ENCODE peak calls at places on chromosomes 16 and 17, in eight cellular contexts. B, L, I, V, T, O, G and H are unnamed samples.

GRCh38 chr17:55264273-55264639 is 504 bp upstream of the HLF start:
- DNase-seq in B (peak), L (no peak), I (no peak), V (no peak), T (no peak), O (no peak), G (no peak), H (no peak)

GRCh38 chr17:7930841-7931631 is 710 bp downstream of the TRAPPC1 start:
- DNase-seq in B (peak), L (no peak), I (no peak), V (no peak), T (no peak), O (no peak), G (no peak), H (no peak)

GRCh38 chr16:81276323-81276722 is 37.8 kb downstream of the BCO1 start:
- DNase-seq in B (no peak), L (no peak), I (no peak), V (no peak), T (no peak), O (no peak), G (no peak), H (no peak)

GRCh38 chr16:16167927-16168326 is 55.4 kb downstream of the ABCC6 start:
- DNase-seq in B (no peak), L (no peak), I (no peak), V (no peak), T (no peak), O (no peak), G (no peak), H (no peak)

GRCh38 chr17:17874478-17874877 is 37.7 kb upstream of the SREBF1 start:
- DNase-seq in B (no peak), L (no peak), I (no peak), V (no peak), T (no peak), O (no peak), G (no peak), H (peak)

GRCh38 chr16:58499615-58500328 is at the start of gene NDRG4:
- DNase-seq in B (no peak), L (no peak), I (no peak), V (peak), T (peak), O (peak), G (no peak), H (peak)

GRCh38 chr17:13135496-13135895 is 117.7 kb upstream of the ELAC2 start:
- DNase-seq in B (no peak), L (no peak), I (no peak), V (no peak), T (no peak), O (no peak), G (no peak), H (no peak)

GRCh38 chr16:73217654-73218053 is 169.7 kb upstream of the ZFHX3 start:
- DNase-seq in B (no peak), L (no peak), I (no peak), V (no peak), T (no peak), O (no peak), G (no peak), H (no peak)

GRCh38 chr17:43732961-43733360 is 25.6 kb downstream of the SOST start:
- DNase-seq in B (no peak), L (no peak), I (no peak), V (no peak), T (no peak), O (peak), G (no peak), H (peak)

GRCh38 chr17:57455063-57455914 is 199.0 kb downstream of the MSI2 start:
- DNase-seq in B (no peak), L (no peak), I (no peak), V (no peak), T (no peak), O (no peak), G (no peak), H (no peak)

GRCh38 chr17:34826332-34826731 is 134.9 kb downstream of the CCT6B start:
- DNase-seq in B (no peak), L (no peak), I (no peak), V (no peak), T (no peak), O (no peak), G (no peak), H (peak)

GRCh38 chr17:17507465-17508011 is 11.3 kb upstream of the RASD1 start:
- DNase-seq in B (no peak), L (no peak), I (no peak), V (no peak), T (no peak), O (no peak), G (no peak), H (no peak)

GRCh38 chr16:82580293-82580900 is 46.4 kb upstream of the CDH13 start:
- DNase-seq in B (no peak), L (no peak), I (no peak), V (peak), T (no peak), O (no peak), G (no peak), H (no peak)

GRCh38 chr16:89534147-89534788 is 26.1 kb downstream of the SPG7 start:
- DNase-seq in B (no peak), L (no peak), I (no peak), V (peak), T (no peak), O (no peak), G (no peak), H (peak)

GRCh38 chr17:50195196-50195865 is 6.1 kb downstream of the COL1A1 start:
- DNase-seq in B (no peak), L (no peak), I (no peak), V (no peak), T (no peak), O (no peak), G (no peak), H (peak)

DNA sequence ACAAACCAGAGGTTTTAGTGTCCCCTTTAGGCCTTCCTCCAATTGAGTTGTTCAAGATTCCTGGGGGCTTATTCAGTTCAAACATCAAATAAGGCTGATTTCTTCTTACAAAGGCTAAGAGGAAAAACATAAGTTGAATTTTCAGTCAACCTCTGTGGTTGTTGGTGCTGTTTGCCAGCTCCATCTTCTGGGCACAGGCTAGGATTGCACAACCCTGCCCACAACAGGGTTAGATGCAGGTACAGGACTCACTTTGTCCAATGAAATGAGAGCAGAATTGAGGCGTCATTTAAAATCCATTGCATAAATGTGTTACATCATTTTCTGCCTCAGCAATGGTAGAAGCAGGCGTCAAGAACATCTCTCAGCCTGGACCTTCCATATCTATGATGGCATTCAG is 173.3 kb downstream of the PMP22 start:
- DNase-seq in B (no peak), L (no peak), I (no peak), V (no peak), T (no peak), O (no peak), G (no peak), H (no peak)
- TF ChIP-seq CTCF in B (no peak), L (no peak), I (no peak), V (no peak), T (no peak), O (peak), G (peak), H (peak)

GRCh38 chr16:7124242-7124641 is 208.4 kb upstream of the RBFOX1 start:
- DNase-seq in B (no peak), L (no peak), I (no peak), V (no peak), T (no peak), O (no peak), G (no peak), H (no peak)
- TF ChIP-seq CTCF in B (no peak), L (no peak), I (no peak), V (no peak), T (no peak), O (no peak), G (no peak), H (no peak)

GRCh38 chr16:56605475-56605874 is 2.9 kb upstream of the MT2A start:
- DNase-seq in B (no peak), L (no peak), I (no peak), V (no peak), T (no peak), O (no peak), G (no peak), H (no peak)

GRCh38 chr16:56601325-56601724 is 7.1 kb upstream of the MT2A start:
- DNase-seq in B (no peak), L (no peak), I (no peak), V (no peak), T (no peak), O (no peak), G (no peak), H (no peak)

GRCh38 chr16:56604966-56605365 is 3.4 kb upstream of the MT2A start:
- DNase-seq in B (no peak), L (no peak), I (no peak), V (no peak), T (no peak), O (no peak), G (no peak), H (no peak)

GRCh38 chr16:56606071-56606687 is 2.2 kb upstream of the MT2A start:
- DNase-seq in B (peak), L (peak), I (peak), V (no peak), T (no peak), O (no peak), G (no peak), H (no peak)

DNA sequence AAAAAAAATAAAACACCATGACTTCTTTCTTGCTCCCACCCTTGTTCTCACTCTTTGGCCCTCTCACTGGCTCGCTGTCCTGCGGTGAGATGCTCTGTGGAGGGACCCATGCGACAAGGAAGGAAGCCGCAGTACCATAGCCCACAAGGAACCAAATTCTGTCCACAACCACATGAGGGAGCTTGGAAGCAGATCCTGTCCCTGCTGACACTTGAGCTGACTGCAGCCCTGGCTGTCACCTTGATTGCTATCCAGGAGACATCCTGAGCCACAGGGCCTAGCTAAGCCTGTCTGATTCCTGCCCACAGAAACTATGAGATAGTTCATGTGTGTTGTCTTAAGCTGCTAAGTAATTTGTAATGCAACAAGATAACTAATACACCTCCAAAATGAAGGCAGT is 4.8 kb upstream of the MT2A start:
- DNase-seq in B (no peak), L (no peak), I (no peak), V (peak), T (no peak), O (no peak), G (no peak), H (peak)
- TF ChIP-seq CTCF in B (peak), L (peak), I (peak), V (no peak), T (no peak), O (peak), G (peak), H (peak)

GRCh38 chr17:82528484-82529265 is 9.1 kb downstream of the FOXK2 start:
- DNase-seq in B (no peak), L (no peak), I (peak), V (no peak), T (no peak), O (no peak), G (no peak), H (peak)
- TF ChIP-seq CTCF in B (no peak), L (no peak), I (peak), V (no peak), T (no peak), O (peak), G (peak), H (peak)

GRCh38 chr16:67013823-67014640 is 14.9 kb upstream of the CBFB start:
- DNase-seq in B (peak), L (peak), I (peak), V (peak), T (peak), O (no peak), G (peak), H (peak)
- TF ChIP-seq CTCF in B (peak), L (no peak), I (peak), V (peak), T (peak), O (no peak), G (peak), H (peak)

GRCh38 chr17:46184696-46185095 is 8.5 kb downstream of the KANSL1 start:
- DNase-seq in B (no peak), L (no peak), I (no peak), V (no peak), T (no peak), O (no peak), G (no peak), H (no peak)
- TF ChIP-seq CTCF in B (no peak), L (no peak), I (no peak), V (no peak), T (no peak), O (no peak), G (no peak), H (no peak)

GRCh38 chr17:74803388-74803930 is 27.3 kb upstream of the NAT9 start:
- DNase-seq in B (no peak), L (peak), I (no peak), V (no peak), T (no peak), O (no peak), G (no peak), H (no peak)
- TF ChIP-seq CTCF in B (no peak), L (no peak), I (no peak), V (no peak), T (no peak), O (no peak), G (no peak), H (no peak)

GRCh38 chr16:29899516-29900101 is at the start of gene SEZ6L2:
- DNase-seq in B (no peak), L (peak), I (peak), V (peak), T (peak), O (peak), G (no peak), H (peak)
- TF ChIP-seq CTCF in B (no peak), L (no peak), I (no peak), V (peak), T (no peak), O (peak), G (no peak), H (peak)